ENCODE peak calls at places on chromosome 15, in four cellular contexts. A is K562, T is HepG2, X is GM12878. H is an unnamed sample.
A peak's percentile ranks its signal among the peaks of the same experiment; 100 is the strongest.

GRCh38 chr15:25331860-25332259 is 107.0 kb downstream of the UBE3A start:
- DNase-seq in A (no peak), T (no peak), X (no peak), H (no peak)

GRCh38 chr15:41838400-41838897 is at the start of gene PLA2G4B:
- DNase-seq in A (no peak), T (no peak), X (no peak), H (no peak)

GRCh38 chr15:24760066-24760465 is 84.5 kb downstream of the NPAP1 start:
- DNase-seq in A (no peak), T (no peak), X (no peak), H (no peak)

GRCh38 chr15:93500155-93500554 is 411.1 kb upstream of the RGMA start:
- DNase-seq in A (no peak), T (no peak), X (no peak), H (no peak)

GRCh38 chr15:97998307-97999071 is 38.0 kb downstream of the ARRDC4 start:
- DNase-seq in A (no peak), T (no peak), X (no peak), H (no peak)

GRCh38 chr15:98582900-98583554 is 65.3 kb upstream of the IGF1R start:
- DNase-seq in A (no peak), T (no peak), X (no peak), H (no peak)

GRCh38 chr15:25171856-25172687 is 217.3 kb downstream of the SNRPN start:
- DNase-seq in A (no peak), T (no peak), X (no peak), H (peak; percentile 3)

GRCh38 chr15:29029651-29030195 is 143.9 kb downstream of the APBA2 start:
- DNase-seq in A (no peak), T (no peak), X (no peak), H (no peak)

GRCh38 chr15:100008258-100008657 is 275.0 kb upstream of the LYSMD4 start:
- DNase-seq in A (no peak), T (no peak), X (no peak), H (no peak)

GRCh38 chr15:23912191-23912590 is 225.1 kb upstream of the NDN start:
- DNase-seq in A (no peak), T (no peak), X (no peak), H (peak; percentile 70)

GRCh38 chr15:97009036-97009555 is 678.6 kb downstream of the NR2F2 start:
- DNase-seq in A (no peak), T (no peak), X (no peak), H (no peak)

GRCh38 chr15:77654975-77655374 is 22.3 kb upstream of the LINGO1 start:
- DNase-seq in A (peak; percentile 74), T (peak; percentile 45), X (no peak), H (peak; percentile 76)

GRCh38 chr15:39320355-39320754 is 260.5 kb upstream of the THBS1 start:
- DNase-seq in A (no peak), T (no peak), X (no peak), H (no peak)

GRCh38 chr15:85168642-85169173 is 187.1 kb downstream of the PDE8A start:
- DNase-seq in A (peak; percentile 18), T (peak; percentile 24), X (no peak), H (peak; percentile 83)

GRCh38 chr15:42994546-42994945 is 74.0 kb upstream of the TTBK2 start:
- DNase-seq in A (no peak), T (no peak), X (no peak), H (no peak)

GRCh38 chr15:77630956-77631789 is 1.5 kb downstream of the LINGO1 start:
- DNase-seq in A (no peak), T (no peak), X (no peak), H (peak; percentile 62)

GRCh38 chr15:58227706-58228543 is 89.7 kb downstream of the AQP9 start:
- DNase-seq in A (peak; percentile 66), T (peak; percentile 62), X (peak; percentile 37), H (peak; percentile 77)
- TF ChIP-seq TCF7 in A (no peak), T (no peak), X (no peak), H (no peak)

GRCh38 chr15:47603026-47603425 is 114.3 kb upstream of the SEMA6D start:
- DNase-seq in A (no peak), T (no peak), X (no peak), H (no peak)
- TF ChIP-seq TCF7 in A (no peak), T (no peak), X (no peak), H (no peak)

DNA sequence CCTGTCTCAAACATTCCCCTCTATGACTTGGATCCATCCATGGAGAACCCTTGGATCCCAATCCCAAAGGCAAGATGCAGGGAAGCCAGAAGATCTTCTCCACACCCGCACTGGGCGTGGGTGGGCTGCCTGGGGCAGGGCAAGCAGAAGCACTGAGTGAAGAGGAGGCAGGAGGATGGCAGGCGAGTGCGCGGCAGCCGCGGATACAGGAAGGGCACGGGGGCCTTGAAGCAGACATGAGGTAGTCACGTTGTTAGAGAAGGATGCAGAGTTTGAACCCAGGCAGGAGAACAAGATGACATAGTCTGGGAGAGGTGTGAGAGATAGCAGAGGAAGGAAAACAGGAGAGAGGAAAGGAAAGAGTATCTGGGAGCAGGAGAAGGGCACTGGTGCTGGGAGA is 5.1 kb upstream of the IGDCC3 start:
- DNase-seq in A (no peak), T (no peak), X (no peak), H (no peak)
- TF ChIP-seq TCF7 in A (no peak), T (no peak), X (no peak), H (no peak)

GRCh38 chr15:52783929-52784798 is 6.0 kb downstream of the ONECUT1 start:
- DNase-seq in A (peak; percentile 53), T (no peak), X (no peak), H (peak; percentile 80)

GRCh38 chr15:52785672-52786406 is 4.3 kb downstream of the ONECUT1 start:
- DNase-seq in A (no peak), T (no peak), X (no peak), H (no peak)

GRCh38 chr15:52786436-52787122 is 3.6 kb downstream of the ONECUT1 start:
- DNase-seq in A (no peak), T (peak; percentile 43), X (no peak), H (peak; percentile 54)

GRCh38 chr15:52783191-52783829 is 6.8 kb downstream of the ONECUT1 start:
- DNase-seq in A (no peak), T (no peak), X (no peak), H (peak; percentile 77)

DNA sequence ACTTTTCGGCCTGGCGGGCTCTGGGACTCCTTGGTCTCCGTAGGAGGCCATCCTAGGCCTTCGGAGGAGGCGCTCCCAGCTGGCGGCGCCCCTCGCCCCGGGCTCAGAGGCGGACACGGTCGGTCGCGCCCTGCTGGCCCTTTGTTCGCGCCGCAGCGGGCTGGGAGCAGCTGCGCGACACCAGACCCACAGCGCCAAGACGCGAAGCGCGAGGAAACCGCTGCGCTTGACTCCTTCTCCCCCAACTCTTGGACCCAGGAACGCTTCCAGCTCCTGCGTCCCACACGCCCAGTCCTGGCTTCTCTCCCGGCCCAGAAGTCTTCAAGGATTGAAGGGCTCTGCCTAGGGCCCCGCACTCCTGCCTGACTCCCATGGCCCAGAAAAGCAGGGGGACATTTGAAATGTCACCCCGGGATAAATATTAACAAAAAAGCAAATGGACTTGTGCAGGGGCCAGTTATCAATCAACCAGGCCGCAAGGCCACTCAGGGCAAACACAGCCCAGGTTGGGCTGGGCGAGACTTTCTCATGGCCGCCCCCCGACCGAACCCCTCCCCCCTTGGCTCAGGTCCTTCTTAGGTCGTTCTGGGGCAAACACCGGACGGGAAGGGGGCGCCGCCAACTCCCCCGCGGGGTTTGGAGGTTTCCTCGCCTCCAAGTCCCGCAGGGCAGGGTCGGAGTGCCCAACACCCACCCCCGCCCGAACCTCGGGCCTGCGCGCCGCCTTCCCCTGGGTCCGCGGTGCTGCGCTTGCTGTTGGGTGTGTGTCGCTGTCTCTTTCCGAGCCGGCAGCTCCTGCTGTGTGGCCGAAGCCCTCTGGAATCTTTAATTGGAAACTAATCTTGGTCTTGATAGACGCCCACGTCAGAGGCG is 5.1 kb downstream of the ONECUT1 start:
- DNase-seq in A (no peak), T (peak; percentile 39), X (no peak), H (no peak)
- TF ChIP-seq TCF7 in A (no peak), T (peak; percentile 15), X (no peak), H (no peak)

GRCh38 chr15:66831289-66831688 is 129.3 kb downstream of the SMAD6 start:
- DNase-seq in A (no peak), T (no peak), X (no peak), H (no peak)

GRCh38 chr15:66830358-66830757 is 128.3 kb downstream of the SMAD6 start:
- DNase-seq in A (no peak), T (no peak), X (no peak), H (no peak)

GRCh38 chr15:66833372-66833771 is 131.3 kb downstream of the SMAD6 start:
- DNase-seq in A (no peak), T (no peak), X (no peak), H (no peak)

GRCh38 chr15:66832679-66833078 is 130.6 kb downstream of the SMAD6 start:
- DNase-seq in A (no peak), T (no peak), X (no peak), H (no peak)

GRCh38 chr15:66831801-66832390 is 129.9 kb downstream of the SMAD6 start:
- DNase-seq in A (no peak), T (no peak), X (no peak), H (no peak)
- TF ChIP-seq TCF7 in A (no peak), T (no peak), X (no peak), H (no peak)

GRCh38 chr15:101277943-101278564 is 769 bp upstream of the SELENOS start:
- DNase-seq in A (no peak), T (no peak), X (no peak), H (no peak)
- TF ChIP-seq TCF7 in A (no peak), T (no peak), X (no peak), H (no peak)